ENCODE peak calls at places on chromosomes 6 and 20, in seven cellular contexts. T is A549; A is activated T-cell treated with anti-CD3 and anti-CD28 coated beads, Interleukin-2, amount 50 U/mL, for 72 hours; X is RWPE1; S is Panc1; Z is NCI-H748 treated with DMSO at 0.1 percent for 48 hours; P is IMR-90. C is an unnamed sample.

GRCh38 chr6:46215213-46215612 is 44.4 kb upstream of the ENPP5 start:
- DNase-seq in T (no peak), A (no peak), X (no peak), S (no peak), Z (no peak), P (no peak), C (no peak)

GRCh38 chr6:107670792-107671199 is 153.3 kb downstream of the SCML4 start:
- DNase-seq in T (no peak), A (no peak), X (no peak), S (no peak), Z (no peak), P (peak), C (peak)

GRCh38 chr6:131160254-131160758 is 25.0 kb downstream of the AKAP7 start:
- DNase-seq in T (no peak), A (no peak), X (no peak), S (no peak), Z (no peak), P (no peak), C (no peak)

GRCh38 chr6:109760208-109760607 is 69.1 kb downstream of the FIG4 start:
- DNase-seq in T (no peak), A (no peak), X (no peak), S (no peak), Z (no peak), P (peak), C (peak)

GRCh38 chr6:33670971-33671370 is 40.5 kb downstream of the UQCC2 start:
- DNase-seq in T (no peak), A (no peak), X (peak), S (no peak), Z (no peak), P (no peak), C (no peak)

GRCh38 chr20:24695529-24696225 is 226.2 kb downstream of the SYNDIG1 start:
- DNase-seq in T (no peak), A (no peak), X (peak), S (no peak), Z (no peak), P (no peak), C (no peak)

GRCh38 chr6:144899161-144899560 is 614.0 kb downstream of the UTRN start:
- DNase-seq in T (no peak), A (no peak), X (no peak), S (no peak), Z (no peak), P (peak), C (no peak)

GRCh38 chr20:37294262-37294981 is 5.0 kb downstream of the MANBAL start:
- DNase-seq in T (no peak), A (no peak), X (no peak), S (no peak), Z (no peak), P (peak), C (no peak)

GRCh38 chr6:144248470-144249301 is 36.4 kb upstream of the UTRN start:
- DNase-seq in T (no peak), A (peak), X (no peak), S (no peak), Z (no peak), P (peak), C (no peak)

GRCh38 chr6:72547020-72547419 is 74.8 kb upstream of the KCNQ5 start:
- DNase-seq in T (no peak), A (no peak), X (no peak), S (no peak), Z (no peak), P (no peak), C (no peak)

GRCh38 chr6:140478631-140479030 is 1104.2 kb upstream of the CITED2 start:
- DNase-seq in T (no peak), A (no peak), X (no peak), S (no peak), Z (no peak), P (no peak), C (no peak)

GRCh38 chr20:57393321-57394086 is 2.3 kb downstream of the RBM38 start:
- DNase-seq in T (no peak), A (no peak), X (no peak), S (no peak), Z (peak), P (no peak), C (peak)

GRCh38 chr6:146582857-146583256 is 15.9 kb upstream of the ADGB start:
- DNase-seq in T (no peak), A (no peak), X (no peak), S (no peak), Z (no peak), P (peak), C (no peak)

GRCh38 chr20:13995086-13995665 is at the start of gene MACROD2:
- DNase-seq in T (peak), A (peak), X (peak), S (peak), Z (peak), P (peak), C (peak)

GRCh38 chr6:96156425-96156824 is 140.7 kb downstream of the FUT9 start:
- DNase-seq in T (no peak), A (no peak), X (no peak), S (no peak), Z (no peak), P (no peak), C (no peak)

GRCh38 chr20:63536241-63536977 is 767 bp downstream of the PTK6 start:
- DNase-seq in T (peak), A (no peak), X (peak), S (no peak), Z (no peak), P (peak), C (peak)

GRCh38 chr6:151413372-151414145 is 22.2 kb upstream of the ZBTB2 start:
- DNase-seq in T (no peak), A (peak), X (no peak), S (no peak), Z (no peak), P (no peak), C (no peak)

GRCh38 chr6:44332585-44332984 is 9.9 kb upstream of the SPATS1 start:
- DNase-seq in T (no peak), A (no peak), X (no peak), S (no peak), Z (no peak), P (peak), C (no peak)

GRCh38 chr20:1437222-1437904 is 29.3 kb downstream of the NSFL1C start:
- DNase-seq in T (peak), A (peak), X (peak), S (peak), Z (peak), P (peak), C (peak)

GRCh38 chr6:138424004-138424904 is 20.2 kb downstream of the HEBP2 start:
- DNase-seq in T (no peak), A (no peak), X (no peak), S (no peak), Z (no peak), P (no peak), C (no peak)

GRCh38 chr6:4946521-4946920 is 57.3 kb downstream of the RPP40 start:
- DNase-seq in T (no peak), A (no peak), X (no peak), S (no peak), Z (no peak), P (no peak), C (no peak)

GRCh38 chr20:34109442-34109841 is 2.6 kb downstream of the EIF2S2 start:
- DNase-seq in T (no peak), A (no peak), X (no peak), S (no peak), Z (no peak), P (no peak), C (no peak)

GRCh38 chr20:4073852-4074741 is 58.7 kb upstream of the RNF24 start:
- DNase-seq in T (no peak), A (no peak), X (no peak), S (no peak), Z (no peak), P (no peak), C (no peak)

GRCh38 chr20:2751868-2752630 is 48.4 kb downstream of the CPXM1 start:
- DNase-seq in T (no peak), A (peak), X (no peak), S (no peak), Z (peak), P (no peak), C (no peak)

GRCh38 chr6:33162471-33162870 is 29.8 kb downstream of the COL11A2 start:
- DNase-seq in T (no peak), A (no peak), X (no peak), S (no peak), Z (no peak), P (no peak), C (no peak)

GRCh38 chr20:8616792-8617191 is 452.1 kb upstream of the PLCB4 start:
- DNase-seq in T (no peak), A (no peak), X (no peak), S (no peak), Z (no peak), P (peak), C (no peak)

C was measured in DMS153.